ENCODE peak calls at places on chromosomes 6 and 20, in five cellular contexts. B, A, G, V and Y are unnamed samples.

GRCh38 chr6:16243055-16243454 is 4.7 kb downstream of the GMPR start:
- DNase-seq in G (peak; percentile 42), B (no peak), V (no peak), A (no peak), Y (peak; percentile 82)

GRCh38 chr6:43173496-43174262 is 2.6 kb downstream of the SRF start:
- DNase-seq in V (no peak), A (no peak), G (no peak), B (no peak), Y (no peak)

GRCh38 chr6:47700051-47700450 is 1.7 kb downstream of the ADGRF4 start:
- DNase-seq in V (no peak), A (peak; percentile 15), G (peak; percentile 8), B (no peak), Y (peak; percentile 62)

GRCh38 chr6:130906736-130907381 is 79.7 kb downstream of the SMLR1 start:
- DNase-seq in G (peak; percentile 64), A (no peak), V (no peak), B (no peak), Y (peak; percentile 79)

GRCh38 chr6:12637960-12638641 is 78.5 kb upstream of the PHACTR1 start:
- DNase-seq in B (no peak), G (peak; percentile 83), V (peak; percentile 65), A (no peak), Y (peak; percentile 64)

GRCh38 chr6:42086046-42086664 is 35.8 kb downstream of the TAF8 start:
- DNase-seq in B (no peak), G (no peak), V (no peak), A (no peak), Y (no peak)

GRCh38 chr6:117547688-117548621 is 54.4 kb downstream of the GOPC start:
- DNase-seq in V (peak; percentile 52), G (peak; percentile 34), B (peak; percentile 6), A (no peak), Y (peak; percentile 47)

GRCh38 chr20:11502051-11502450 is 415.6 kb upstream of the BTBD3 start:
- DNase-seq in B (no peak), A (no peak), G (peak; percentile 5), V (no peak), Y (no peak)

GRCh38 chr20:19108181-19108580 is 104.3 kb upstream of the SLC24A3 start:
- DNase-seq in B (no peak), G (no peak), V (no peak), A (no peak), Y (no peak)

GRCh38 chr20:23226612-23227265 is 123.9 kb upstream of the NXT1 start:
- DNase-seq in B (no peak), V (no peak), A (no peak), G (no peak), Y (peak; percentile 82)

GRCh38 chr6:30378290-30378937 is 33.5 kb downstream of the RPP21 start:
- DNase-seq in B (no peak), G (no peak), A (no peak), V (no peak), Y (peak; percentile 33)

GRCh38 chr6:118012944-118013343 is 105.9 kb downstream of the SLC35F1 start:
- DNase-seq in V (no peak), G (no peak), B (no peak), A (no peak), Y (no peak)

GRCh38 chr6:147530132-147531060 is 21.9 kb downstream of the SAMD5 start:
- DNase-seq in G (no peak), V (peak; percentile 4), A (peak; percentile 9), B (no peak), Y (no peak)

GRCh38 chr6:143333749-143334520 is 116.6 kb downstream of the ADAT2 start:
- DNase-seq in B (no peak), G (no peak), V (peak; percentile 19), A (no peak), Y (no peak)

GRCh38 chr6:21556506-21556905 is 37.0 kb upstream of the SOX4 start:
- DNase-seq in A (no peak), G (no peak), B (no peak), V (no peak), Y (no peak)

GRCh38 chr6:15316754-15317153 is 70.9 kb downstream of the JARID2 start:
- DNase-seq in G (no peak), B (no peak), A (no peak), V (no peak), Y (no peak)